ENCODE peak calls at places on chromosomes 2 and 18, in ten cellular contexts. L is GM23338, J is fibroblast of lung, W is A549, G is lower lobe of right lung, X is SK-N-SH, C is heart right ventricle, Y is PC-3, I is cardiac muscle cell, U is fibroblast of mammary gland. O is an unnamed sample.

GRCh38 chr2:235458839-235459273 is 35.0 kb upstream of the AGAP1 start:
- DNase-seq in I (peak), G (peak), L (no peak), X (no peak), C (no peak), Y (peak), J (peak), U (peak), W (peak), O (peak)

GRCh38 chr2:140027320-140027719 is 1247.1 kb upstream of the NXPH2 start:
- DNase-seq in Y (peak), X (no peak), U (no peak), I (no peak), G (no peak), L (peak), C (no peak), J (no peak), W (peak), O (no peak)

GRCh38 chr2:3644891-3645605 is 13.0 kb upstream of the ALLC start:
- DNase-seq in X (no peak), U (no peak), G (no peak), J (no peak), L (no peak), Y (no peak), C (no peak), I (no peak), W (no peak), O (no peak)

GRCh38 chr2:43018179-43019024 is 208.0 kb downstream of the ZFP36L2 start:
- DNase-seq in I (peak), X (no peak), U (peak), W (peak), Y (no peak), J (peak), G (peak), C (peak), L (no peak), O (peak)

GRCh38 chr2:67625671-67626070 is 228.5 kb downstream of the ETAA1 start:
- DNase-seq in C (no peak), I (peak), Y (peak), X (no peak), J (peak), L (no peak), U (peak), W (no peak), G (no peak), O (no peak)

GRCh38 chr2:205695460-205695979 is 13.2 kb downstream of the NRP2 start:
- DNase-seq in W (no peak), I (peak), X (no peak), G (no peak), L (no peak), Y (no peak), C (no peak), U (peak), J (peak), O (no peak)

GRCh38 chr18:36366994-36367839 is 69.7 kb downstream of the FHOD3 start:
- DNase-seq in C (peak), I (peak), W (no peak), Y (no peak), U (no peak), L (no peak), G (no peak), X (no peak), J (no peak), O (no peak)

GRCh38 chr18:36672437-36673344 is 156.1 kb downstream of the TPGS2 start:
- DNase-seq in G (peak), U (peak), W (peak), I (peak), L (no peak), X (no peak), Y (peak), J (peak), C (no peak), O (no peak)

GRCh38 chr2:239921843-239922242 is 103.3 kb downstream of the NDUFA10 start:
- DNase-seq in W (no peak), J (no peak), I (no peak), Y (no peak), L (no peak), C (no peak), U (no peak), X (no peak), G (no peak), O (no peak)

GRCh38 chr2:221448857-221449390 is 123.2 kb downstream of the EPHA4 start:
- DNase-seq in U (no peak), Y (no peak), L (no peak), G (no peak), C (no peak), W (no peak), I (no peak), J (peak), X (no peak), O (no peak)

GRCh38 chr2:66412874-66413273 is 22.1 kb upstream of the MEIS1 start:
- DNase-seq in J (no peak), X (no peak), L (no peak), G (no peak), U (no peak), I (no peak), W (no peak), Y (no peak), C (no peak), O (no peak)

GRCh38 chr2:58039170-58039611 is 7.4 kb upstream of the VRK2 start:
- DNase-seq in J (peak), X (no peak), G (no peak), W (no peak), I (peak), C (no peak), U (peak), L (no peak), Y (no peak), O (no peak)

GRCh38 chr2:160956243-160956802 is 203.9 kb upstream of the TANK start:
- DNase-seq in L (no peak), W (no peak), U (peak), I (no peak), J (no peak), Y (peak), C (no peak), G (no peak), X (peak), O (no peak)

GRCh38 chr2:236015171-236015570 is 153.0 kb downstream of the GBX2 start:
- DNase-seq in L (peak), C (no peak), U (no peak), J (no peak), I (no peak), W (no peak), Y (no peak), X (no peak), G (no peak), O (no peak)

GRCh38 chr18:62768172-62768943 is 53.0 kb downstream of the PHLPP1 start:
- DNase-seq in L (no peak), U (peak), Y (peak), G (no peak), X (peak), J (peak), C (no peak), W (no peak), I (no peak), O (no peak)

GRCh38 chr2:83368916-83369315 is 1090.2 kb downstream of the SUCLG1 start:
- DNase-seq in L (no peak), I (peak), G (no peak), U (no peak), W (no peak), Y (peak), C (no peak), X (no peak), J (peak), O (no peak)

GRCh38 chr2:158815166-158815565 is 20.0 kb downstream of the DAPL1 start:
- DNase-seq in C (no peak), G (no peak), L (no peak), J (peak), Y (no peak), U (no peak), W (no peak), X (no peak), I (no peak), O (no peak)

GRCh38 chr2:155218292-155218924 is 519.9 kb downstream of the KCNJ3 start:
- DNase-seq in X (no peak), L (no peak), I (no peak), Y (no peak), J (no peak), W (no peak), U (no peak), G (no peak), C (no peak), O (no peak)

GRCh38 chr2:8193146-8193545 is 488.7 kb upstream of the ID2 start:
- DNase-seq in G (no peak), J (peak), W (no peak), I (no peak), U (no peak), C (no peak), X (no peak), L (no peak), Y (no peak), O (no peak)

GRCh38 chr2:28445448-28446258 is 50.2 kb upstream of the PLB1 start:
- DNase-seq in I (peak), X (peak), Y (peak), W (peak), C (no peak), U (peak), J (peak), G (no peak), L (no peak), O (peak)

GRCh38 chr2:143529118-143529720 is 400.0 kb downstream of the ARHGAP15 start:
- DNase-seq in X (no peak), G (no peak), J (no peak), I (no peak), U (no peak), Y (no peak), W (no peak), L (no peak), C (no peak), O (no peak)

GRCh38 chr2:156687715-156688114 is 251.5 kb downstream of the GPD2 start:
- DNase-seq in W (peak), C (no peak), U (peak), X (no peak), L (no peak), I (peak), G (no peak), J (no peak), Y (peak), O (no peak)

GRCh38 chr18:10842821-10843220 is 306.5 kb downstream of the PIEZO2 start:
- DNase-seq in C (no peak), X (no peak), Y (no peak), J (no peak), I (peak), G (no peak), L (no peak), W (no peak), U (no peak), O (no peak)

GRCh38 chr2:98563394-98563793 is 44.9 kb downstream of the COA5 start:
- DNase-seq in X (no peak), U (no peak), L (no peak), I (no peak), Y (no peak), C (no peak), G (no peak), W (no peak), J (no peak), O (no peak)

GRCh38 chr18:5490753-5491240 is 53.0 kb downstream of the EPB41L3 start:
- DNase-seq in U (no peak), J (no peak), Y (no peak), X (no peak), L (no peak), W (no peak), C (no peak), I (no peak), G (no peak), O (no peak)

GRCh38 chr2:191538334-191538910 is 139.5 kb upstream of the NABP1 start:
- DNase-seq in W (no peak), C (no peak), G (no peak), L (no peak), I (no peak), Y (no peak), U (no peak), J (no peak), X (peak), O (no peak)

GRCh38 chr2:47218899-47219525 is 63.9 kb upstream of the STPG4 start:
- DNase-seq in X (no peak), I (no peak), L (no peak), C (no peak), J (no peak), U (no peak), Y (no peak), W (no peak), G (no peak), O (no peak)

GRCh38 chr18:10354241-10354811 is 100.1 kb upstream of the APCDD1 start:
- DNase-seq in C (peak), J (peak), X (no peak), L (no peak), W (no peak), G (no peak), Y (no peak), U (no peak), I (peak), O (no peak)

GRCh38 chr2:166344286-166345113 is 31.2 kb downstream of the SCN9A start:
- DNase-seq in G (no peak), Y (no peak), C (no peak), W (no peak), L (no peak), X (peak), U (peak), J (peak), I (peak), O (no peak)

GRCh38 chr2:172613610-172614231 is 57.8 kb downstream of the PDK1 start:
- DNase-seq in I (peak), U (no peak), G (no peak), X (no peak), Y (no peak), L (peak), C (no peak), W (no peak), J (no peak), O (no peak)
- TF ChIP-seq CTCF in I (peak), U (peak), G (no peak), X (no peak), Y (peak), L (peak), C (no peak), W (peak), J (peak), O (no peak)

GRCh38 chr2:231412616-231412963 is 17.1 kb downstream of the B3GNT7 start:
- DNase-seq in L (no peak), W (no peak), G (no peak), C (no peak), J (no peak), I (no peak), X (peak), U (no peak), Y (no peak), O (no peak)

GRCh38 chr2:231415029-231415428 is 19.5 kb downstream of the B3GNT7 start:
- DNase-seq in C (no peak), J (no peak), W (no peak), Y (no peak), L (peak), X (no peak), G (no peak), U (no peak), I (no peak), O (no peak)

GRCh38 chr2:231413921-231414476 is 18.5 kb downstream of the B3GNT7 start:
- DNase-seq in Y (no peak), J (no peak), C (no peak), I (no peak), X (no peak), G (no peak), L (peak), W (no peak), U (no peak), O (no peak)

GRCh38 chr2:231411871-231412615 is 16.5 kb downstream of the B3GNT7 start:
- DNase-seq in W (peak), J (peak), L (peak), I (peak), U (peak), X (peak), Y (peak), G (peak), C (peak), O (peak)

DNA sequence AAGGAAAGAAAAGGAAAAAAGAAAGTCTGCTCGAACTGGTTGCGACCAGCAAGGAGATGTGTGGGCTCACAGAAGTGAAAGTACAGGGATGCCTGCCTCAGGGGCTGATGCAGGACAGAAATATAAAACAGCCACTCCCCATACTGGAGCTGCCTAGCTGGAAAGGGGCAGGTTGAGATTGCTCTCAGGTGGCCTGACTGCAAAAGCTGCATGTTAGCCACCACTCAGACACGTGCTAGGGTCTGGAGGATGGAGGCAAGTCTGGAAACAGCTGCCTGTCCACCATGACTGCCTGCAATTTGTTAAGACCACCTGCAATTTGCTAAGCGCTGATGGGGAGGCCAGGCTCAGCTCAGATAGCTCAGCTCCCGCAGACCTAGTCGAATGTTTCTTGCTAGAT is 17.9 kb downstream of the B3GNT7 start:
- DNase-seq in J (no peak), C (no peak), I (no peak), Y (no peak), U (no peak), G (no peak), W (no peak), X (no peak), L (peak), O (no peak)
- TF ChIP-seq CTCF in J (no peak), C (no peak), I (no peak), Y (no peak), U (no peak), G (no peak), W (no peak), X (no peak), L (no peak), O (no peak)

DNA sequence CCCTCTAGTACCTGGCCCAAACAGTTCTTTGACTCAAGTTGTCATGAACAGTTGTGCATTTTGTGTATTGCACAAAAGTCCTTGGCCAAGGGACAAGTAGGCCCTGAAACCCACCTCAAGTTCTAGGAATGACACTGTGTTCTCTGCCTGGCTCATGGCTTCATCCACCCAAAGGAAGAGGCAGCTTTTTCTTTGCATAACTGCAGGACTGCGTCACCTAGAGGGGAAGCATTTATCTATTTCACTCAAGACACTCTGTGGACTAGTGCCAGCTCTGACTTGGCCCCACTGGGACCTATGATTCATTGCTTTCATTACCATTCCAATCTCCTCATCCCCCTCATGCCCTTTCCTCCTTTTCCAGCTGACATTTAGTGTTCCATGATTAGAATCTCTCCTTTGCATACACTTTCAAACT is 119.3 kb upstream of the SIX2 start:
- DNase-seq in G (no peak), L (no peak), W (peak), C (peak), U (peak), J (peak), X (peak), I (peak), Y (peak), O (peak)
- TF ChIP-seq CTCF in G (no peak), L (no peak), W (peak), C (no peak), U (peak), J (no peak), X (peak), I (peak), Y (peak), O (peak)

GRCh38 chr18:2656237-2657042 is 914 bp downstream of the SMCHD1 start:
- DNase-seq in X (peak), W (peak), C (peak), I (peak), U (peak), L (peak), J (peak), G (peak), Y (peak), O (no peak)

GRCh38 chr18:2654105-2654827 is 1.3 kb upstream of the SMCHD1 start:
- DNase-seq in W (no peak), Y (peak), C (no peak), L (peak), G (no peak), U (no peak), J (peak), I (peak), X (no peak), O (no peak)

GRCh38 chr18:2655954-2656236 is 369 bp downstream of the SMCHD1 start:
- DNase-seq in G (peak), U (peak), L (peak), J (no peak), X (no peak), W (peak), Y (no peak), I (no peak), C (peak), O (no peak)

GRCh38 chr18:2654828-2655152 is 736 bp upstream of the SMCHD1 start:
- DNase-seq in U (no peak), I (peak), C (no peak), X (no peak), W (peak), L (peak), G (no peak), J (no peak), Y (no peak), O (no peak)

GRCh38 chr18:2655153-2655953 is at the start of gene SMCHD1:
- DNase-seq in L (peak), W (peak), J (peak), Y (peak), U (peak), C (peak), G (peak), I (peak), X (peak), O (no peak)
- TF ChIP-seq CTCF in L (no peak), W (no peak), J (no peak), Y (no peak), U (no peak), C (no peak), G (peak), I (no peak), X (no peak), O (no peak)

GRCh38 chr18:12946549-12947354 is 1.1 kb upstream of the SEH1L start:
- DNase-seq in X (peak), C (peak), Y (peak), L (peak), W (peak), I (peak), U (peak), J (peak), G (no peak), O (peak)
- TF ChIP-seq CTCF in X (peak), C (no peak), Y (peak), L (no peak), W (no peak), I (no peak), U (no peak), J (peak), G (no peak), O (peak)

GRCh38 chr2:217151509-217152206 is 291.8 kb upstream of the TNP1 start:
- DNase-seq in Y (no peak), G (no peak), W (no peak), L (no peak), I (peak), U (no peak), X (no peak), C (no peak), J (no peak), O (no peak)
- TF ChIP-seq CTCF in Y (no peak), G (no peak), W (no peak), L (no peak), I (no peak), U (no peak), X (no peak), C (no peak), J (no peak), O (no peak)

GRCh38 chr18:840080-840408 is 28.0 kb upstream of the YES1 start:
- DNase-seq in W (no peak), L (no peak), Y (no peak), U (no peak), J (no peak), X (no peak), I (no peak), C (no peak), G (no peak), O (no peak)
- TF ChIP-seq CTCF in W (no peak), L (no peak), Y (no peak), U (no peak), J (no peak), X (no peak), I (no peak), C (no peak), G (no peak), O (no peak)

GRCh38 chr2:128354731-128355470 is 36.2 kb upstream of the HS6ST1 start:
- DNase-seq in G (no peak), U (peak), X (no peak), L (no peak), Y (no peak), W (no peak), J (peak), C (no peak), I (peak), O (no peak)
- TF ChIP-seq CTCF in G (no peak), U (peak), X (no peak), L (no peak), Y (no peak), W (no peak), J (peak), C (no peak), I (peak), O (peak)

GRCh38 chr18:25351773-25352628 is at the start of gene ZNF521:
- DNase-seq in I (peak), U (peak), C (peak), X (peak), L (peak), G (peak), Y (peak), J (peak), W (peak), O (peak)
- TF ChIP-seq CTCF in I (peak), U (peak), C (peak), X (peak), L (no peak), G (peak), Y (peak), J (peak), W (no peak), O (peak)

DNA sequence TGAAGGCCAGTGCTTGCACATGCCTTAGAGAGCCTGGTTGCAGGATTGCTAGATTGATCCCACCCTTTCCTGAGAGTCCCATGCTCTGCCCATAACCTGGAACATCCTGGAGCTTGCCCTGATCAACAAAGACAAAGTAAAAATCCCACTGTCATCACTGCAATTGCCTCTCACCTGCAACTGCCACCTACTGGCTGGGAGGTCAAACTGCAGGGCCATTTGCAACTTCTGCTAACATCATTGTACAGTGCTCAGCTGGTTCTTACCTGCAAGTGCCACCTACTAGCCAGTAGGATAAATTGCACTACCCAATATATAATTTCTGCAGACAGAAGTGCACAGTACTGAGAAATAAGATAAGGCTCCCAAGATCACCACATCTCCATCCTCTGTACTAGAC is 947.5 kb downstream of the CPS1 start:
- DNase-seq in L (peak), C (no peak), J (no peak), I (no peak), X (no peak), Y (no peak), W (peak), G (no peak), U (no peak), O (no peak)
- TF ChIP-seq CTCF in L (peak), C (no peak), J (no peak), I (no peak), X (peak), Y (peak), W (no peak), G (no peak), U (peak), O (peak)

O was measured in epithelial cell of proximal tubule.